ENCODE peak calls at places on chromosome 18, in ten cellular contexts. X, I, O, W, J, C, S, G, R and A are unnamed samples.

GRCh38 chr18:35451032-35451431 is 46.7 kb downstream of the INO80C start:
- DNase-seq in S (no peak), G (no peak), W (no peak), O (no peak), J (no peak), C (no peak), R (no peak), I (no peak), X (no peak), A (no peak)

GRCh38 chr18:79515944-79516351 is 120.2 kb downstream of the NFATC1 start:
- DNase-seq in O (no peak), C (no peak), X (no peak), G (no peak), S (no peak), R (no peak), W (no peak), I (no peak), J (peak), A (peak)

GRCh38 chr18:45481846-45482245 is 133.4 kb upstream of the SLC14A2 start:
- DNase-seq in X (no peak), S (no peak), W (no peak), O (no peak), R (no peak), G (no peak), I (no peak), C (no peak), J (no peak), A (no peak)

GRCh38 chr18:47772374-47773248 is 157.8 kb downstream of the SMAD2 start:
- DNase-seq in C (peak), W (peak), G (peak), I (peak), S (peak), J (peak), O (peak), X (peak), R (peak), A (no peak)

GRCh38 chr18:25896178-25896780 is 194.1 kb downstream of the SS18 start:
- DNase-seq in J (peak), I (no peak), X (no peak), O (peak), S (no peak), W (peak), C (no peak), G (peak), R (no peak), A (no peak)

GRCh38 chr18:22822024-22822423 is 111.1 kb upstream of the RBBP8 start:
- DNase-seq in W (peak), C (no peak), J (no peak), G (no peak), S (no peak), O (no peak), I (no peak), X (no peak), R (no peak), A (no peak)

GRCh38 chr18:45517181-45517741 is 98.0 kb upstream of the SLC14A2 start:
- DNase-seq in J (peak), W (no peak), G (no peak), I (no peak), C (peak), X (no peak), R (no peak), O (no peak), S (no peak), A (no peak)

GRCh38 chr18:63520053-63520452 is 22.1 kb upstream of the SERPINB12 start:
- DNase-seq in C (no peak), W (no peak), I (no peak), J (no peak), G (no peak), O (no peak), S (no peak), R (no peak), X (no peak), A (no peak)

GRCh38 chr18:12278765-12279682 is 24.9 kb downstream of the CIDEA start:
- DNase-seq in S (no peak), J (peak), G (peak), X (no peak), O (peak), C (peak), I (no peak), W (peak), R (peak), A (peak)

GRCh38 chr18:48875942-48876511 is 74.7 kb downstream of the SMAD7 start:
- DNase-seq in O (no peak), J (no peak), R (no peak), G (peak), I (no peak), C (peak), X (no peak), S (no peak), W (no peak), A (no peak)

GRCh38 chr18:44507729-44508325 is 172.9 kb upstream of the SETBP1 start:
- DNase-seq in W (no peak), I (no peak), O (no peak), R (peak), X (peak), J (peak), C (peak), S (no peak), G (no peak), A (no peak)

GRCh38 chr18:7658701-7659100 is 91.6 kb downstream of the PTPRM start:
- DNase-seq in G (no peak), R (no peak), W (peak), C (no peak), O (no peak), X (no peak), I (no peak), J (no peak), S (no peak), A (no peak)

GRCh38 chr18:42107287-42108045 is 152.4 kb downstream of the PIK3C3 start:
- DNase-seq in W (no peak), R (no peak), G (no peak), X (no peak), S (no peak), I (no peak), C (no peak), O (no peak), J (no peak), A (no peak)

GRCh38 chr18:49006641-49007136 is 55.9 kb upstream of the SMAD7 start:
- DNase-seq in J (no peak), I (no peak), C (no peak), X (no peak), R (no peak), G (no peak), O (no peak), S (no peak), W (no peak), A (no peak)

GRCh38 chr18:79945118-79946042 is 6.1 kb downstream of the SLC66A2 start:
- DNase-seq in S (no peak), O (no peak), R (no peak), G (no peak), I (peak), W (no peak), J (peak), C (no peak), X (no peak), A (no peak)

GRCh38 chr18:22164337-22165048 is 4.9 kb upstream of the GATA6 start:
- DNase-seq in W (no peak), I (no peak), X (no peak), R (no peak), J (peak), S (no peak), C (peak), G (no peak), O (no peak), A (no peak)

GRCh38 chr18:36828630-36829361 is at the start of the genes KIAA1328 and TPGS2:
- DNase-seq in S (peak), W (peak), J (peak), C (peak), O (peak), G (peak), I (peak), R (peak), X (peak), A (no peak)

GRCh38 chr18:12376034-12376717 is 851 bp downstream of the AFG3L2 start:
- DNase-seq in C (peak), O (no peak), I (peak), R (no peak), W (no peak), G (no peak), S (no peak), X (no peak), J (peak), A (no peak)

GRCh38 chr18:23897293-23897692 is 117.3 kb upstream of the TTC39C start:
- DNase-seq in J (no peak), X (no peak), S (no peak), I (no peak), C (no peak), W (no peak), O (no peak), R (no peak), G (no peak), A (no peak)

GRCh38 chr18:10558243-10558966 is 32.6 kb downstream of the NAPG start:
- DNase-seq in X (no peak), I (no peak), W (no peak), C (no peak), O (no peak), R (no peak), G (no peak), S (no peak), J (no peak), A (no peak)

GRCh38 chr18:79519751-79520472 is 124.2 kb downstream of the NFATC1 start:
- DNase-seq in X (peak), G (no peak), C (peak), S (no peak), W (peak), R (no peak), O (no peak), I (peak), J (peak), A (peak)

GRCh38 chr18:6938003-6938402 is 179.6 kb downstream of the LAMA1 start:
- DNase-seq in W (no peak), S (no peak), J (no peak), I (no peak), G (no peak), O (no peak), C (no peak), X (no peak), R (no peak), A (no peak)

GRCh38 chr18:6557052-6557451 is 142.3 kb upstream of the L3MBTL4 start:
- DNase-seq in C (no peak), G (no peak), J (no peak), W (no peak), X (no peak), S (no peak), R (no peak), O (no peak), I (no peak), A (no peak)

GRCh38 chr18:67217551-67218166 is 298.9 kb downstream of the DSEL start:
- DNase-seq in X (peak), C (no peak), I (peak), W (peak), J (peak), G (peak), R (peak), O (peak), S (no peak), A (no peak)